ENCODE peak calls at places on chromosomes 13 and 19, in eight cellular contexts. M, Z, I, H, T, G, D and L are unnamed samples.
A peak's percentile ranks its signal among the peaks of the same experiment; 100 is the strongest.

GRCh38 chr19:54364775-54365257 is at the start of gene LAIR1:
- DNase-seq in M (no peak), Z (no peak), I (peak; percentile 35), H (no peak), T (peak; percentile 57), G (peak; percentile 38), D (no peak), L (no peak)

GRCh38 chr13:86741762-86742285 is 929.3 kb upstream of the SLITRK5 start:
- DNase-seq in M (no peak), Z (peak; percentile 37), I (no peak), H (no peak), T (no peak), G (no peak), D (no peak), L (no peak)

GRCh38 chr13:40113644-40114304 is 458.3 kb downstream of the COG6 start:
- DNase-seq in M (no peak), Z (no peak), I (no peak), H (no peak), T (no peak), G (no peak), D (no peak), L (no peak)

GRCh38 chr19:2323707-2324106 is 4.7 kb downstream of the LSM7 start:
- DNase-seq in M (no peak), Z (no peak), I (no peak), H (no peak), T (no peak), G (no peak), D (no peak), L (no peak)

GRCh38 chr13:28654276-28654675 is 4.7 kb upstream of the POMP start:
- DNase-seq in M (no peak), Z (no peak), I (no peak), H (no peak), T (no peak), G (no peak), D (no peak), L (no peak)

GRCh38 chr13:102726430-102726829 is 31.6 kb upstream of the METTL21C start:
- DNase-seq in M (no peak), Z (peak; percentile 58), I (no peak), H (peak; percentile 15), T (no peak), G (no peak), D (no peak), L (peak; percentile 35)

GRCh38 chr19:19171821-19172532 is 1.9 kb upstream of the MEF2B start:
- DNase-seq in M (peak; percentile 25), Z (no peak), I (peak; percentile 62), H (no peak), T (no peak), G (no peak), D (no peak), L (peak; percentile 40)

GRCh38 chr19:10919352-10920287 is 8.8 kb downstream of the YIPF2 start:
- DNase-seq in M (no peak), Z (no peak), I (no peak), H (no peak), T (no peak), G (no peak), D (no peak), L (no peak)

GRCh38 chr13:110388141-110388943 is 81.3 kb downstream of the COL4A2 start:
- DNase-seq in M (no peak), Z (no peak), I (peak; percentile 43), H (no peak), T (peak; percentile 64), G (no peak), D (no peak), L (no peak)

GRCh38 chr19:44635581-44636438 is 7.9 kb upstream of the PVR start:
- DNase-seq in M (no peak), Z (no peak), I (no peak), H (no peak), T (no peak), G (no peak), D (no peak), L (no peak)

GRCh38 chr13:114149774-114150740 is 17.6 kb upstream of the RASA3 start:
- DNase-seq in M (no peak), Z (no peak), I (no peak), H (peak; percentile 81), T (no peak), G (no peak), D (no peak), L (no peak)

GRCh38 chr13:74114202-74114601 is 20.0 kb downstream of the KLF12 start:
- DNase-seq in M (peak; percentile 39), Z (no peak), I (no peak), H (no peak), T (no peak), G (no peak), D (no peak), L (no peak)

GRCh38 chr13:31314961-31315360 is 115.2 kb downstream of the B3GLCT start:
- DNase-seq in M (no peak), Z (no peak), I (no peak), H (no peak), T (no peak), G (no peak), D (no peak), L (no peak)

GRCh38 chr13:113403255-113404104 is 39.5 kb upstream of the GRTP1 start:
- DNase-seq in M (no peak), Z (no peak), I (no peak), H (no peak), T (peak; percentile 48), G (no peak), D (no peak), L (no peak)

GRCh38 chr13:42894765-42895181 is 97.3 kb downstream of the EPSTI1 start:
- DNase-seq in M (peak; percentile 57), Z (peak; percentile 32), I (no peak), H (peak; percentile 77), T (no peak), G (no peak), D (no peak), L (peak; percentile 41)

GRCh38 chr13:113252516-113252915 is 43.1 kb downstream of the CUL4A start:
- DNase-seq in M (no peak), Z (no peak), I (no peak), H (no peak), T (no peak), G (no peak), D (no peak), L (no peak)

GRCh38 chr19:17332677-17333581 is 1.7 kb downstream of the ANO8 start:
- DNase-seq in M (no peak), Z (peak; percentile 72), I (no peak), H (peak; percentile 15), T (peak; percentile 41), G (no peak), D (peak; percentile 98), L (peak; percentile 99)

GRCh38 chr13:45799451-45799850 is 52.1 kb downstream of the SIAH3 start:
- DNase-seq in M (no peak), Z (no peak), I (peak; percentile 19), H (peak; percentile 68), T (peak; percentile 63), G (no peak), D (no peak), L (no peak)

GRCh38 chr13:77966671-77967070 is 48.0 kb upstream of the EDNRB start:
- DNase-seq in M (no peak), Z (no peak), I (no peak), H (no peak), T (no peak), G (no peak), D (no peak), L (no peak)

GRCh38 chr19:42078538-42079275 is 2.7 kb downstream of the ZNF574 start:
- DNase-seq in M (no peak), Z (no peak), I (no peak), H (no peak), T (no peak), G (no peak), D (no peak), L (no peak)

GRCh38 chr13:22757530-22758120 is 423.2 kb upstream of the SGCG start:
- DNase-seq in M (no peak), Z (peak; percentile 38), I (no peak), H (peak; percentile 29), T (no peak), G (no peak), D (no peak), L (no peak)

GRCh38 chr13:30526612-30527217 is 61.0 kb upstream of the HMGB1 start:
- DNase-seq in M (no peak), Z (no peak), I (peak; percentile 22), H (no peak), T (no peak), G (no peak), D (no peak), L (no peak)

GRCh38 chr13:84917252-84917878 is 881.9 kb downstream of the SLITRK6 start:
- DNase-seq in M (no peak), Z (peak; percentile 59), I (no peak), H (peak; percentile 68), T (no peak), G (no peak), D (no peak), L (peak; percentile 68)

GRCh38 chr19:9883231-9883758 is 48.2 kb downstream of the PIN1 start:
- DNase-seq in M (no peak), Z (no peak), I (no peak), H (peak; percentile 89), T (no peak), G (no peak), D (no peak), L (peak; percentile 69)

GRCh38 chr13:51584731-51585191 is 499 bp downstream of the WDFY2 start:
- DNase-seq in M (no peak), Z (peak; percentile 49), I (peak; percentile 55), H (peak; percentile 70), T (peak; percentile 72), G (peak; percentile 44), D (no peak), L (peak; percentile 31)

GRCh38 chr13:68428292-68428691 is 1198.2 kb upstream of the PCDH9 start:
- DNase-seq in M (no peak), Z (no peak), I (no peak), H (no peak), T (no peak), G (no peak), D (no peak), L (no peak)

GRCh38 chr19:31220540-31220939 is 128.7 kb downstream of the TSHZ3 start:
- DNase-seq in M (no peak), Z (peak; percentile 27), I (no peak), H (no peak), T (no peak), G (no peak), D (no peak), L (no peak)

GRCh38 chr13:83613524-83613923 is 268.8 kb downstream of the SLITRK1 start:
- DNase-seq in M (no peak), Z (no peak), I (no peak), H (no peak), T (no peak), G (no peak), D (no peak), L (no peak)

GRCh38 chr19:5624154-5624663 is 1.3 kb downstream of the SAFB start:
- DNase-seq in M (no peak), Z (peak; percentile 20), I (no peak), H (peak; percentile 21), T (peak; percentile 69), G (peak; percentile 8), D (no peak), L (no peak)

GRCh38 chr19:48836089-48837017 is at the start of gene HSD17B14:
- DNase-seq in M (no peak), Z (peak; percentile 60), I (no peak), H (no peak), T (no peak), G (peak; percentile 23), D (no peak), L (no peak)

GRCh38 chr13:31038834-31039552 is 106.5 kb downstream of the TEX26 start:
- DNase-seq in M (no peak), Z (no peak), I (no peak), H (no peak), T (no peak), G (no peak), D (no peak), L (no peak)

GRCh38 chr13:96090240-96091101 is 564 bp downstream of the HS6ST3 start:
- DNase-seq in M (no peak), Z (no peak), I (peak; percentile 10), H (peak; percentile 38), T (peak; percentile 27), G (no peak), D (no peak), L (no peak)

GRCh38 chr13:107480130-107480529 is 735.2 kb downstream of the LIG4 start:
- DNase-seq in M (no peak), Z (no peak), I (no peak), H (no peak), T (no peak), G (no peak), D (no peak), L (no peak)

GRCh38 chr19:13079542-13079986 is 23.1 kb downstream of the LYL1 start:
- DNase-seq in M (peak; percentile 87), Z (no peak), I (peak; percentile 70), H (peak; percentile 61), T (peak; percentile 76), G (no peak), D (no peak), L (no peak)